ENCODE peak calls at places on chromosomes 5 and 9, in seven cellular contexts. H, G, U, Y, N, F and T are unnamed samples.

GRCh38 chr9:125933056-125933455 is 185.9 kb downstream of the PBX3 start:
- DNase-seq in H (no peak), G (no peak), U (no peak), Y (no peak), N (no peak), F (no peak), T (no peak)

GRCh38 chr9:135346438-135347050 is 133.0 kb upstream of the PPP1R26 start:
- DNase-seq in H (no peak), G (no peak), U (no peak), Y (no peak), N (no peak), F (no peak), T (no peak)

GRCh38 chr5:64811050-64811640 is 42.4 kb downstream of the CWC27 start:
- DNase-seq in H (peak; percentile 87), G (no peak), U (peak; percentile 81), Y (no peak), N (no peak), F (no peak), T (no peak)

GRCh38 chr5:134226441-134227192 is 744 bp upstream of the PPP2CA start:
- DNase-seq in H (peak; percentile 46), G (peak; percentile 94), U (peak; percentile 54), Y (no peak), N (no peak), F (peak; percentile 16), T (no peak)

GRCh38 chr5:50766967-50767366 is 100.5 kb downstream of the PARP8 start:
- DNase-seq in H (no peak), G (no peak), U (no peak), Y (no peak), N (no peak), F (no peak), T (no peak)

GRCh38 chr9:30178586-30178985 is 2205.9 kb upstream of the ACO1 start:
- DNase-seq in H (no peak), G (no peak), U (no peak), Y (no peak), N (no peak), F (no peak), T (no peak)

GRCh38 chr5:127290019-127290945 is at the start of gene MEGF10:
- DNase-seq in H (peak; percentile 89), G (no peak), U (peak; percentile 17), Y (no peak), N (peak; percentile 57), F (no peak), T (peak; percentile 35)

GRCh38 chr9:86792136-86792535 is 155.2 kb downstream of the GAS1 start:
- DNase-seq in H (no peak), G (no peak), U (peak; percentile 63), Y (no peak), N (no peak), F (no peak), T (no peak)

GRCh38 chr5:65184780-65185179 is 296.9 kb downstream of the ADAMTS6 start:
- DNase-seq in H (no peak), G (no peak), U (no peak), Y (no peak), N (no peak), F (no peak), T (no peak)

GRCh38 chr5:77981820-77982219 is 205.7 kb upstream of the TBCA start:
- DNase-seq in H (no peak), G (no peak), U (no peak), Y (no peak), N (no peak), F (no peak), T (no peak)

GRCh38 chr5:17265041-17265440 is 47.6 kb downstream of the BASP1 start:
- DNase-seq in H (no peak), G (no peak), U (no peak), Y (no peak), N (no peak), F (no peak), T (no peak)

GRCh38 chr5:80915716-80916115 is 44.4 kb upstream of the RASGRF2 start:
- DNase-seq in H (no peak), G (no peak), U (peak; percentile 64), Y (no peak), N (no peak), F (no peak), T (no peak)

GRCh38 chr5:60763061-60763460 is 63.1 kb upstream of the DEPDC1B start:
- DNase-seq in H (no peak), G (no peak), U (no peak), Y (no peak), N (no peak), F (no peak), T (no peak)

GRCh38 chr5:102453716-102454115 is 45.1 kb downstream of the SLCO6A1 start:
- DNase-seq in H (peak; percentile 45), G (no peak), U (no peak), Y (no peak), N (no peak), F (no peak), T (no peak)

GRCh38 chr5:36374275-36374862 is 72.7 kb upstream of the RANBP3L start:
- DNase-seq in H (peak; percentile 54), G (no peak), U (peak; percentile 48), Y (no peak), N (no peak), F (no peak), T (no peak)

GRCh38 chr5:147169399-147169798 is 65.4 kb upstream of the STK32A start:
- DNase-seq in H (no peak), G (no peak), U (peak; percentile 46), Y (no peak), N (no peak), F (no peak), T (no peak)

GRCh38 chr9:114271556-114272510 is 51.1 kb upstream of the ORM1 start:
- DNase-seq in H (peak; percentile 41), G (peak; percentile 64), U (peak; percentile 58), Y (no peak), N (peak; percentile 72), F (peak; percentile 31), T (peak; percentile 41)

GRCh38 chr5:119078071-119078846 is 7.4 kb downstream of the DMXL1 start:
- DNase-seq in H (no peak), G (no peak), U (no peak), Y (no peak), N (no peak), F (no peak), T (no peak)

GRCh38 chr5:99037668-99038067 is 108.9 kb upstream of the CHD1 start:
- DNase-seq in H (no peak), G (peak; percentile 88), U (no peak), Y (peak; percentile 61), N (no peak), F (no peak), T (no peak)

GRCh38 chr9:26301659-26302058 is 590.9 kb downstream of the CAAP1 start:
- DNase-seq in H (no peak), G (no peak), U (no peak), Y (no peak), N (no peak), F (no peak), T (no peak)

GRCh38 chr9:69421908-69422801 is 97.1 kb downstream of the ENTREP1 start:
- DNase-seq in H (peak; percentile 86), G (no peak), U (peak; percentile 59), Y (peak; percentile 22), N (no peak), F (no peak), T (peak; percentile 67)

GRCh38 chr9:124202447-124202971 is 55.2 kb upstream of the NEK6 start:
- DNase-seq in H (no peak), G (peak; percentile 91), U (peak; percentile 16), Y (peak; percentile 51), N (no peak), F (no peak), T (peak; percentile 35)

GRCh38 chr9:124392254-124392653 is 23.0 kb downstream of the PSMB7 start:
- DNase-seq in H (peak; percentile 44), G (peak; percentile 81), U (no peak), Y (no peak), N (no peak), F (no peak), T (no peak)

GRCh38 chr5:90557391-90557790 is 1.2 kb upstream of the ADGRV1 start:
- DNase-seq in H (no peak), G (no peak), U (no peak), Y (no peak), N (no peak), F (no peak), T (no peak)
- H3K4me1 ChIP-seq in H (no peaks in the 10 kb centered on the region), G (peaks cover 14% of the 10 kb centered on the region), U (no peaks in the 10 kb centered on the region), Y (no peaks in the 10 kb centered on the region), N (no peaks in the 10 kb centered on the region), F (no peaks in the 10 kb centered on the region), T (peaks cover 17% of the 10 kb centered on the region)

DNA sequence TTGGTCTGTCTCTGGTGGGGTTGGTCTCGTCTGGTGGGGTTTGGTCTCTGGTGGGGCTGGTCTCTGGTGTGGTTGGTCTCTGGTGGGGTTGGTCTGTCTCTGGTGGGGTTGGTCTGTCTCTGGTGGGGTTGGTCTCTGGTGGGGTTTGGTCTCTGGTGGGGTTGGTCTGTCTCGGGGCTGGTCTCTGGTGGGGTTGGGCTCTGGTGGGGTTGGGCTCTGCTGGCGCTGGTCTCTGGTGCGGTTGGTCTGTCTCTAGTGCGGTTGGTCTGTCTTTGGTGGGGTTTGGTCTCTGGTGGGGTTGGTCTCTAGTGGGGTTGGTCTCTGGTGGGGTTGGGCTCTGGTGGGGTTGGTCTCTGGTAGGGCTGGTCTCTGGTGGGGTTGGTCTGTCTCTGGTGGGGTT is 16.3 kb upstream of the CD74 start:
- DNase-seq in H (no peak), G (no peak), U (no peak), Y (no peak), N (no peak), F (no peak), T (no peak)
- H3K4me3 ChIP-seq in H (no peak overlapping the region), G (no peak overlapping the region), U (no peak overlapping the region), Y (no peak overlapping the region), N (no peak overlapping the region), F (no peak overlapping the region), T (no peak overlapping the region)

DNA sequence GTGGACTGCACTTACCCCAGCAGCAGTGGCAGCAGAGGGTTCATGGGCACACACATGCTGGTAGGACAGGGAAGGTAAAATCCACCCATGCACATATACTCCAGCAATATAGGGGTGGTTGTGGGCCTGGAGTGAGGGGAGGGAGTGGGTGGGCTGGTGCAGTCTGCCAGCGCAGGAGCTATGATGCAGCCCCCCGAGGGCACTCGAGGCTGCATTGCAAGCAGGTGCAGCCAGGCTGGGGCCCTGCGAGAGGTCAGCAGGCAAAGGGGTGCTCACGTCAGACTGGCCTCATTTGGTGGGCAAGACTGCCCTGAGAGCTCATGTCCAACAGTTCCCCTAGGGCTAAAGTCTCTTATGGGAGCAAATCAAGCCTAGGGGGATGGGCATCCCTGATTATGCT is 32.4 kb upstream of the PCDHA1 start:
- DNase-seq in H (no peak), G (no peak), U (no peak), Y (no peak), N (no peak), F (no peak), T (no peak)
- H3K9me3 ChIP-seq in H (peaks cover 71% of the 10 kb centered on the region), G (peaks cover 100% of the 10 kb centered on the region), U (peaks cover 14% of the 10 kb centered on the region), Y (peaks cover 10% of the 10 kb centered on the region), N (no peaks in the 10 kb centered on the region), F (peaks cover 12% of the 10 kb centered on the region), T (peaks cover 46% of the 10 kb centered on the region)

DNA sequence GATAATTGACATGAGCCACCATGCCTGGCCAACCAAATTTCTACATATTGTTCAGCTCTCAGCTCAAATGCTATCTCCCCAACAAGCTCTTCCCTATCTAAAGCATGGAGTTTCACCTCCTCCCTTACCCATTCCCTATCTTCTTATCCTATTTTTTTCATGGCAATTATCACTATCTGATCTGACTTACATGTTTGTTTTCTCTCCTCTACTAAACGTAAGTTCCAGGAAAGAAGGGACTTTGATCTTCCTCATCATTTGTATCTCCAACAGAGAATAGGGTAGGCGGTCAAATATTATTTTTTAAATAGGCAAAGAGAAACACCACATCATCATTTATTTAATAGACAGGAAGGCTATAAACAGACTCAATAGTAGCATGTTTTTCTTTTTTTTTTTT is 130.2 kb downstream of the DCP2 start:
- DNase-seq in H (no peak), G (no peak), U (no peak), Y (no peak), N (no peak), F (no peak), T (no peak)
- H3K4me1 ChIP-seq in H (no peaks in the 10 kb centered on the region), G (no peaks in the 10 kb centered on the region), U (no peaks in the 10 kb centered on the region), Y (no peaks in the 10 kb centered on the region), N (no peaks in the 10 kb centered on the region), F (no peaks in the 10 kb centered on the region), T (no peaks in the 10 kb centered on the region)